ENCODE peak calls at places on chromosomes 6 and 20, in nine cellular contexts. C, H, U, K, G, Q, W, R and P are unnamed samples.

GRCh38 chr6:48423640-48424365 is 312.8 kb upstream of the PTCHD4 start:
- DNase-seq in C (no peak), H (no peak), U (no peak), K (peak; percentile 58), G (no peak), Q (no peak), W (no peak), R (no peak), P (no peak)

GRCh38 chr6:13396241-13396792 is 68.0 kb upstream of the TBC1D7 start:
- DNase-seq in C (no peak), H (no peak), U (no peak), K (no peak), G (no peak), Q (no peak), W (no peak), R (no peak), P (no peak)

GRCh38 chr20:62816879-62817873 is at the start of gene COL9A3:
- DNase-seq in C (no peak), H (no peak), U (no peak), K (peak; percentile 46), G (peak; percentile 73), Q (no peak), W (no peak), R (no peak), P (no peak)

GRCh38 chr6:163414367-163415175 is at the start of gene QKI:
- DNase-seq in C (peak; percentile 87), H (no peak), U (peak; percentile 87), K (peak; percentile 84), G (peak; percentile 84), Q (peak; percentile 72), W (no peak), R (peak; percentile 78), P (peak; percentile 84)

GRCh38 chr20:36624068-36624813 is 18.7 kb downstream of the RAB5IF start:
- DNase-seq in C (no peak), H (no peak), U (no peak), K (no peak), G (peak; percentile 80), Q (no peak), W (no peak), R (no peak), P (no peak)

GRCh38 chr6:161748535-161749386 is 474.9 kb upstream of the AGPAT4 start:
- DNase-seq in C (no peak), H (peak; percentile 58), U (peak; percentile 79), K (peak; percentile 5), G (peak; percentile 97), Q (no peak), W (peak; percentile 33), R (peak; percentile 82), P (no peak)

GRCh38 chr6:45965787-45966186 is 49.9 kb downstream of the CLIC5 start:
- DNase-seq in C (no peak), H (no peak), U (no peak), K (peak; percentile 25), G (no peak), Q (no peak), W (no peak), R (no peak), P (no peak)

GRCh38 chr6:164247106-164247505 is 832.6 kb downstream of the QKI start:
- DNase-seq in C (no peak), H (no peak), U (no peak), K (no peak), G (no peak), Q (no peak), W (no peak), R (no peak), P (no peak)

GRCh38 chr6:37104935-37105781 is 64.8 kb upstream of the PIM1 start:
- DNase-seq in C (no peak), H (no peak), U (no peak), K (no peak), G (peak; percentile 71), Q (no peak), W (no peak), R (no peak), P (no peak)

GRCh38 chr20:504632-505075 is 38.9 kb downstream of the CSNK2A1 start:
- DNase-seq in C (no peak), H (no peak), U (no peak), K (no peak), G (no peak), Q (no peak), W (no peak), R (no peak), P (no peak)

GRCh38 chr6:10331336-10331735 is 83.5 kb downstream of the TFAP2A start:
- DNase-seq in C (no peak), H (no peak), U (no peak), K (no peak), G (no peak), Q (no peak), W (no peak), R (no peak), P (no peak)

GRCh38 chr6:10330515-10330914 is 84.4 kb downstream of the TFAP2A start:
- DNase-seq in C (no peak), H (no peak), U (no peak), K (no peak), G (no peak), Q (no peak), W (no peak), R (no peak), P (no peak)

GRCh38 chr6:10332121-10332520 is 82.8 kb downstream of the TFAP2A start:
- DNase-seq in C (no peak), H (no peak), U (no peak), K (no peak), G (no peak), Q (no peak), W (no peak), R (no peak), P (no peak)
- H3K4me1 ChIP-seq in C (no peaks in the 10 kb centered on the region), H (no peaks in the 10 kb centered on the region), U (no peaks in the 10 kb centered on the region), K (no peaks in the 10 kb centered on the region), G (no peaks in the 10 kb centered on the region), Q (no peaks in the 10 kb centered on the region), W (no peaks in the 10 kb centered on the region), R (no peaks in the 10 kb centered on the region), P (no peaks in the 10 kb centered on the region)

GRCh38 chr6:134426623-134427022 is 108.7 kb upstream of the SGK1 start:
- DNase-seq in C (no peak), H (no peak), U (no peak), K (no peak), G (no peak), Q (no peak), W (no peak), R (no peak), P (no peak)

GRCh38 chr6:134425521-134426316 is 107.8 kb upstream of the SGK1 start:
- DNase-seq in C (no peak), H (no peak), U (no peak), K (no peak), G (no peak), Q (no peak), W (no peak), R (no peak), P (no peak)

GRCh38 chr6:134424131-134424794 is 106.4 kb upstream of the SGK1 start:
- DNase-seq in C (no peak), H (no peak), U (no peak), K (no peak), G (no peak), Q (no peak), W (no peak), R (no peak), P (no peak)

GRCh38 chr6:134422426-134423231 is 104.7 kb upstream of the SGK1 start:
- DNase-seq in C (no peak), H (no peak), U (no peak), K (peak; percentile 90), G (no peak), Q (no peak), W (peak; percentile 28), R (no peak), P (no peak)

DNA sequence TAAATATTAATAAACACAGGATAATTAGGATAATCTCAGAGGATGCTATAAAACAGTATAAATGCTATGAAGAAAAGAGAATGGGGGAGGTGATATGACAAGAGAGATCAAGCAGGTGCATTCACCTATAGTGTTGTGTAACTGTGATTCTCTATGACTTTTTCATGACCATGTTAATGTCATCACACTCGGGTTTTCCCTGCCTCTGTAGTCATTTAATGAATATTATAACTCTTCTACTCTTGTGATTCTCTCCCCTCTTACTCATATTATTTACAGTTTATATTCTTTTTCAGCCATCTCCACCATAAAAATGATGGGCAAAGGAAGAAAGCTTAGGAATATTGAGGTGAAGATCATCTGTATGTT is 106.9 kb upstream of the SGK1 start:
- DNase-seq in C (no peak), H (no peak), U (no peak), K (no peak), G (no peak), Q (no peak), W (no peak), R (no peak), P (no peak)
- H3K4me1 ChIP-seq in C (no peaks in the 10 kb centered on the region), H (peaks cover under 1% of the 10 kb centered on the region), U (no peaks in the 10 kb centered on the region), K (peaks cover 32% of the 10 kb centered on the region), G (no peaks in the 10 kb centered on the region), Q (no peaks in the 10 kb centered on the region), W (peaks cover 22% of the 10 kb centered on the region), R (no peaks in the 10 kb centered on the region), P (no peaks in the 10 kb centered on the region)

GRCh38 chr6:35017461-35018183 is 123.5 kb downstream of the TCP11 start:
- DNase-seq in C (peak; percentile 40), H (no peak), U (no peak), K (no peak), G (peak; percentile 42), Q (no peak), W (no peak), R (no peak), P (no peak)
- H3K4me1 ChIP-seq in C (peaks cover 22% of the 10 kb centered on the region), H (peaks cover 7% of the 10 kb centered on the region), U (peaks cover 6% of the 10 kb centered on the region), K (peaks cover 50% of the 10 kb centered on the region), G (peaks cover 13% of the 10 kb centered on the region), Q (no peaks in the 10 kb centered on the region), W (peaks cover 9% of the 10 kb centered on the region), R (no peaks in the 10 kb centered on the region), P (no peaks in the 10 kb centered on the region)

GRCh38 chr6:16572317-16572716 is 188.9 kb downstream of the ATXN1 start:
- DNase-seq in C (no peak), H (no peak), U (no peak), K (no peak), G (no peak), Q (no peak), W (no peak), R (no peak), P (no peak)

GRCh38 chr6:16572943-16573342 is 188.3 kb downstream of the ATXN1 start:
- DNase-seq in C (no peak), H (no peak), U (no peak), K (no peak), G (no peak), Q (no peak), W (no peak), R (no peak), P (no peak)

GRCh38 chr6:16576391-16577368 is 184.6 kb downstream of the ATXN1 start:
- DNase-seq in C (no peak), H (no peak), U (no peak), K (no peak), G (no peak), Q (no peak), W (no peak), R (no peak), P (no peak)

GRCh38 chr6:16578695-16579094 is 182.6 kb downstream of the ATXN1 start:
- DNase-seq in C (no peak), H (no peak), U (no peak), K (no peak), G (no peak), Q (no peak), W (no peak), R (no peak), P (no peak)

DNA sequence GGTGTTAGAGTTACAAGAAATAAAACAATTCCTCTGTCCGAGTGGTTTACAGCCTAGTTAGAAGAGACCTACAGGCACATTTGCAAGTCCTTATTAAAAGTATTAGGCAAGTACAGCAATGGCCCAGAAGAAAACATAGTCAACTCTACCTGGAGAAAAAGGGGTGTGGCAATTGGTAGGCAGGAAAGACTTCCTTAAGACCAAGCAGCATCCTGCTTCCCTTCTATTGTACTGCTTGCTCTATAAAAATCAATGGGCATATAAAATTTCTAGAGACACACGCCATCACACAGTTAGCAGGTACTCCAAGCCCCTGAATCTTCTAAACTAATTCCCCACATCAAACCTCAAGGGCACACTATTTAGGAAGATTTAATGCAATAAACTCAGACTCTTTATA is 185.6 kb downstream of the ATXN1 start:
- DNase-seq in C (no peak), H (no peak), U (no peak), K (no peak), G (no peak), Q (no peak), W (no peak), R (no peak), P (no peak)
- H3K4me1 ChIP-seq in C (no peaks in the 10 kb centered on the region), H (no peaks in the 10 kb centered on the region), U (no peaks in the 10 kb centered on the region), K (no peaks in the 10 kb centered on the region), G (no peaks in the 10 kb centered on the region), Q (no peaks in the 10 kb centered on the region), W (no peaks in the 10 kb centered on the region), R (no peaks in the 10 kb centered on the region), P (no peaks in the 10 kb centered on the region)